ENCODE peak calls at places on chromosomes 6 and 20, in seven cellular contexts. S, N, Q, R, H, X and G are unnamed samples.
A peak's percentile ranks its signal among the peaks of the same experiment; 100 is the strongest.

GRCh38 chr6:94623586-94623985 is 953.7 kb upstream of the MANEA start:
- DNase-seq in S (no peak), N (no peak), Q (no peak), R (no peak), H (no peak), X (no peak), G (no peak)

GRCh38 chr6:36110863-36111262 is 19.4 kb upstream of the MAPK13 start:
- DNase-seq in S (no peak), N (no peak), Q (no peak), R (no peak), H (no peak), X (no peak), G (no peak)

GRCh38 chr6:967666-968065 is 274.7 kb upstream of the EXOC2 start:
- DNase-seq in S (no peak), N (no peak), Q (no peak), R (no peak), H (no peak), X (no peak), G (no peak)

GRCh38 chr6:9140181-9140580 is 704.8 kb upstream of the SLC35B3 start:
- DNase-seq in S (peak; percentile 11), N (no peak), Q (no peak), R (no peak), H (peak; percentile 29), X (no peak), G (no peak)

GRCh38 chr20:47620808-47621805 is 119.4 kb downstream of the NCOA3 start:
- DNase-seq in S (peak; percentile 53), N (no peak), Q (no peak), R (peak; percentile 18), H (peak; percentile 62), X (no peak), G (no peak)

GRCh38 chr6:158284340-158285210 is 27.7 kb upstream of the TULP4 start:
- DNase-seq in S (no peak), N (no peak), Q (no peak), R (no peak), H (peak; percentile 96), X (no peak), G (no peak)

GRCh38 chr6:33191383-33192104 is 723 bp downstream of the COL11A2 start:
- DNase-seq in S (no peak), N (no peak), Q (no peak), R (no peak), H (no peak), X (no peak), G (no peak)

GRCh38 chr20:64065973-64066341 is 3.0 kb downstream of the TCEA2 start:
- DNase-seq in S (peak; percentile 99), N (peak; percentile 49), Q (peak; percentile 55), R (peak; percentile 86), H (peak; percentile 80), X (no peak), G (no peak)

GRCh38 chr6:74249658-74250057 is 553.7 kb downstream of the CD109 start:
- DNase-seq in S (peak; percentile 26), N (no peak), Q (no peak), R (no peak), H (peak; percentile 84), X (no peak), G (no peak)

GRCh38 chr6:125747589-125748533 is 1.6 kb upstream of the HEY2 start:
- DNase-seq in S (no peak), N (peak; percentile 16), Q (no peak), R (no peak), H (no peak), X (peak; percentile 13), G (peak; percentile 46)

GRCh38 chr20:38113401-38114325 is 51.4 kb downstream of the TGM2 start:
- DNase-seq in S (peak; percentile 60), N (no peak), Q (no peak), R (no peak), H (no peak), X (no peak), G (no peak)

GRCh38 chr6:134185277-134185676 is 132.6 kb downstream of the SGK1 start:
- DNase-seq in S (no peak), N (no peak), Q (no peak), R (no peak), H (no peak), X (no peak), G (no peak)

GRCh38 chr6:56708810-56709597 is 66.3 kb upstream of the DST start:
- DNase-seq in S (peak; percentile 58), N (no peak), Q (peak; percentile 7), R (peak; percentile 45), H (peak; percentile 79), X (no peak), G (no peak)

GRCh38 chr6:2920671-2921112 is 17.6 kb upstream of the SERPINB9 start:
- DNase-seq in S (no peak), N (no peak), Q (no peak), R (no peak), H (no peak), X (no peak), G (no peak)

GRCh38 chr6:142819603-142820335 is 125.2 kb downstream of the HIVEP2 start:
- DNase-seq in S (peak; percentile 52), N (no peak), Q (no peak), R (peak; percentile 44), H (peak; percentile 70), X (no peak), G (no peak)

GRCh38 chr20:4864292-4864691 is 137.0 kb downstream of the SLC23A2 start:
- DNase-seq in S (no peak), N (no peak), Q (no peak), R (no peak), H (no peak), X (no peak), G (no peak)

GRCh38 chr20:301886-302848 is 4.8 kb downstream of the ZCCHC3 start:
- DNase-seq in S (no peak), N (no peak), Q (no peak), R (no peak), H (no peak), X (no peak), G (no peak)

GRCh38 chr20:21523398-21523868 is 9.6 kb upstream of the NKX2-2 start:
- DNase-seq in S (no peak), N (no peak), Q (no peak), R (no peak), H (no peak), X (no peak), G (no peak)

GRCh38 chr6:37584654-37585522 is 85.2 kb upstream of the CCDC167 start:
- DNase-seq in S (no peak), N (no peak), Q (no peak), R (no peak), H (no peak), X (no peak), G (no peak)

GRCh38 chr20:24970743-24971142 is 21.7 kb downstream of the CST7 start:
- DNase-seq in S (no peak), N (no peak), Q (no peak), R (no peak), H (no peak), X (no peak), G (no peak)

GRCh38 chr6:31272431-31272830 is 539 bp upstream of the HLA-C start:
- DNase-seq in S (no peak), N (no peak), Q (no peak), R (no peak), H (peak; percentile 3), X (no peak), G (no peak)

GRCh38 chr6:99334526-99335127 is 14.8 kb downstream of the FAXC start:
- DNase-seq in S (peak; percentile 45), N (no peak), Q (peak; percentile 5), R (peak; percentile 65), H (peak; percentile 43), X (no peak), G (no peak)

GRCh38 chr6:103404799-103405198 is 1454.9 kb downstream of the HACE1 start:
- DNase-seq in S (no peak), N (no peak), Q (no peak), R (no peak), H (no peak), X (no peak), G (no peak)

GRCh38 chr20:12531626-12532025 is 477.1 kb upstream of the SPTLC3 start:
- DNase-seq in S (no peak), N (no peak), Q (no peak), R (no peak), H (no peak), X (no peak), G (no peak)

GRCh38 chr6:143708889-143709288 is 31.1 kb downstream of the PHACTR2 start:
- DNase-seq in S (no peak), N (no peak), Q (no peak), R (no peak), H (no peak), X (no peak), G (no peak)

GRCh38 chr6:155155787-155156447 is 107.9 kb upstream of the CLDN20 start:
- DNase-seq in S (no peak), N (no peak), Q (no peak), R (no peak), H (no peak), X (no peak), G (no peak)

GRCh38 chr6:34248198-34248726 is 544 bp downstream of the SMIM29 start:
- DNase-seq in S (peak; percentile 52), N (no peak), Q (no peak), R (peak; percentile 73), H (no peak), X (no peak), G (peak; percentile 34)

GRCh38 chr6:33427585-33428218 is 7.8 kb downstream of the SYNGAP1 start:
- DNase-seq in S (no peak), N (no peak), Q (no peak), R (peak; percentile 81), H (no peak), X (peak; percentile 47), G (peak; percentile 57)

GRCh38 chr6:129631070-129631469 is 78.9 kb downstream of the ARHGAP18 start:
- DNase-seq in S (no peak), N (no peak), Q (no peak), R (no peak), H (no peak), X (no peak), G (no peak)

GRCh38 chr6:99254616-99255550 is 94.6 kb downstream of the FAXC start:
- DNase-seq in S (no peak), N (no peak), Q (no peak), R (no peak), H (no peak), X (no peak), G (no peak)

GRCh38 chr6:109265530-109265929 is 116.7 kb downstream of the CD164 start:
- DNase-seq in S (no peak), N (no peak), Q (no peak), R (no peak), H (no peak), X (no peak), G (no peak)

GRCh38 chr20:62816031-62816878 is 595 bp upstream of the COL9A3 start:
- DNase-seq in S (no peak), N (no peak), Q (no peak), R (no peak), H (no peak), X (no peak), G (peak; percentile 23)

GRCh38 chr6:44727651-44728630 is 340.4 kb downstream of the CDC5L start:
- DNase-seq in S (no peak), N (no peak), Q (no peak), R (no peak), H (no peak), X (no peak), G (no peak)

GRCh38 chr6:35415065-35415880 is 36.9 kb upstream of the FANCE start:
- DNase-seq in S (peak; percentile 72), N (no peak), Q (no peak), R (no peak), H (peak; percentile 86), X (no peak), G (peak; percentile 34)

GRCh38 chr20:3889489-3890409 is 562 bp downstream of the PANK2 start:
- DNase-seq in S (peak; percentile 39), N (peak; percentile 31), Q (no peak), R (peak; percentile 62), H (peak; percentile 23), X (no peak), G (peak; percentile 15)

GRCh38 chr6:85506441-85507093 is 56.7 kb downstream of the NT5E start:
- DNase-seq in S (no peak), N (no peak), Q (no peak), R (no peak), H (no peak), X (no peak), G (no peak)